ENCODE peak calls at places on chromosomes 2 and 18, in nine cellular contexts. P is H7, A is psoas muscle, O is mucosa of descending colon, Q is fibroblast of the aortic adventitia, V is NT2/D1, F is neuronal stem cell, J is colonic mucosa, T is tibial nerve. C is an unnamed sample.

GRCh38 chr2:24231461-24231881 is 56.6 kb downstream of the FAM228A start:
- DNase-seq in F (no peak), T (no peak), O (no peak), V (no peak), Q (peak), P (no peak), J (no peak), A (no peak), C (no peak)

GRCh38 chr2:212832211-212833195 is 293.9 kb upstream of the ERBB4 start:
- DNase-seq in T (no peak), O (no peak), P (peak), J (no peak), A (peak), F (no peak), V (no peak), Q (no peak), C (no peak)

GRCh38 chr2:72924353-72925240 is 7.3 kb downstream of the EMX1 start:
- DNase-seq in J (no peak), V (no peak), O (no peak), Q (no peak), A (no peak), P (peak), T (no peak), F (no peak), C (peak)

GRCh38 chr18:56635007-56635406 is 3.4 kb downstream of the TXNL1 start:
- DNase-seq in Q (no peak), P (no peak), O (no peak), F (no peak), A (no peak), V (no peak), J (no peak), T (no peak), C (no peak)

GRCh38 chr2:43998263-43998662 is 2.5 kb upstream of the LRPPRC start:
- DNase-seq in T (no peak), F (no peak), Q (no peak), P (no peak), V (no peak), J (no peak), O (no peak), A (no peak), C (no peak)

GRCh38 chr2:18311413-18311812 is 249.0 kb downstream of the RDH14 start:
- DNase-seq in A (no peak), Q (peak), J (no peak), O (no peak), V (no peak), F (no peak), T (no peak), P (no peak), C (no peak)

GRCh38 chr2:191001032-191001431 is 12.9 kb downstream of the STAT1 start:
- DNase-seq in O (no peak), F (no peak), Q (no peak), P (no peak), A (no peak), J (no peak), T (no peak), V (no peak), C (no peak)

GRCh38 chr2:70715161-70715985 is 52.6 kb downstream of the ADD2 start:
- DNase-seq in A (no peak), P (no peak), O (no peak), Q (no peak), T (no peak), F (no peak), J (no peak), V (no peak), C (no peak)

GRCh38 chr18:58862851-58863538 is 1.7 kb upstream of the ZNF532 start:
- DNase-seq in A (peak), J (peak), P (peak), F (no peak), T (no peak), O (peak), V (no peak), Q (peak), C (no peak)

GRCh38 chr2:239574054-239574433 is 173.2 kb upstream of the HDAC4 start:
- DNase-seq in O (no peak), Q (no peak), V (no peak), A (peak), J (no peak), F (no peak), P (no peak), T (no peak), C (no peak)

GRCh38 chr2:42127425-42128424 is 41.4 kb upstream of the EML4 start:
- DNase-seq in V (no peak), F (no peak), T (no peak), J (no peak), A (no peak), O (no peak), P (no peak), Q (no peak), C (peak)

GRCh38 chr2:108701208-108701607 is 18.1 kb upstream of the RANBP2 start:
- DNase-seq in O (no peak), V (no peak), F (no peak), T (no peak), A (no peak), P (no peak), J (no peak), Q (no peak), C (no peak)

GRCh38 chr2:226835420-226835795 is 446 bp upstream of the RHBDD1 start:
- DNase-seq in Q (no peak), F (no peak), V (no peak), T (peak), P (peak), A (no peak), O (no peak), J (no peak), C (no peak)

GRCh38 chr2:208437755-208438154 is 31.2 kb downstream of the PTH2R start:
- DNase-seq in J (no peak), F (no peak), T (no peak), P (no peak), Q (no peak), V (no peak), A (no peak), O (no peak), C (no peak)

GRCh38 chr2:207046642-207047213 is 107.4 kb downstream of the CPO start:
- DNase-seq in P (no peak), O (no peak), Q (peak), T (peak), A (no peak), F (no peak), V (no peak), J (no peak), C (peak)

GRCh38 chr2:72427022-72427861 is 279.6 kb upstream of the CYP26B1 start:
- DNase-seq in O (no peak), F (no peak), Q (no peak), J (no peak), T (no peak), P (peak), V (no peak), A (no peak), C (no peak)

GRCh38 chr2:238026953-238027505 is 33.8 kb upstream of the SCLY start:
- DNase-seq in Q (no peak), J (no peak), P (no peak), A (no peak), V (no peak), F (no peak), O (no peak), T (no peak), C (no peak)

GRCh38 chr2:53519925-53520629 is 247.5 kb upstream of the CHAC2 start:
- DNase-seq in T (no peak), P (no peak), V (no peak), Q (no peak), O (no peak), F (no peak), J (no peak), A (no peak), C (no peak)

GRCh38 chr2:200637886-200638285 is 52.1 kb downstream of the AOX1 start:
- DNase-seq in O (no peak), F (no peak), Q (no peak), J (no peak), V (no peak), T (no peak), P (no peak), A (no peak), C (no peak)

GRCh38 chr18:21777814-21778213 is 37.2 kb downstream of the MIB1 start:
- DNase-seq in O (no peak), F (no peak), T (no peak), P (no peak), Q (no peak), V (no peak), A (no peak), J (no peak), C (peak)

GRCh38 chr2:26588576-26588975 is 52.6 kb downstream of the CIB4 start:
- DNase-seq in A (peak), V (no peak), P (no peak), T (no peak), J (no peak), F (no peak), O (no peak), Q (no peak), C (no peak)

GRCh38 chr2:55883339-55883738 is 40.2 kb downstream of the EFEMP1 start:
- DNase-seq in Q (peak), A (no peak), J (no peak), T (no peak), O (no peak), V (no peak), F (no peak), P (no peak), C (no peak)

GRCh38 chr18:79863946-79864725 is 66.4 kb downstream of the KCNG2 start:
- DNase-seq in Q (no peak), J (peak), F (no peak), O (no peak), P (peak), V (no peak), T (no peak), A (no peak), C (no peak)

GRCh38 chr18:13547347-13547746 is 179.0 kb downstream of the FAM210A start:
- DNase-seq in F (no peak), P (no peak), J (no peak), Q (no peak), T (no peak), A (no peak), V (no peak), O (no peak), C (no peak)

GRCh38 chr18:62334110-62334509 is 9.0 kb downstream of the TNFRSF11A start:
- DNase-seq in P (no peak), V (no peak), F (no peak), O (no peak), T (no peak), J (peak), Q (peak), A (no peak), C (no peak)

DNA sequence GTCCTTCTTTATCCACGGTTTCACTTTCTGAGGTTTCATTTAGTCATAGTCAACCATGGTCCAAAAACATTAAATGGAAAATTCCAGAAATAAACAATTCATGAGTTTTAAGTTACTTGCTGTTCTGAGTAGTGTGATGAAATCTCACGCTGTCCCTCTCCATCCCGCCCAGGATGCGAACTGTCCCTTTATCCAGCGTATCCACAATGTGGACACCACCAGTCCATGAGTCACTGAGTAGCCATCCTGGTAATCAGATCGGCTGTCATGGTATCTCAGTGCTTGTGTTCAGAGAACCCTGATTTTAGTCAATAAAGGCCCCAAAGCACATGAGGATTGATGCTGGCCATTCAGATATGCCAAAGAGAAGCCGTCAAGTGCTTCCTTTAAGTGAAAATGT is 3.7 kb downstream of the SP140L start:
- DNase-seq in F (no peak), T (no peak), V (no peak), P (no peak), O (no peak), A (no peak), J (no peak), Q (no peak), C (no peak)
- H3K4me3 ChIP-seq in F (no peak), T (no peak), V (no peak), P (no peak), O (no peak), A (no peak), J (no peak), Q (no peak), C (no peak)

DNA sequence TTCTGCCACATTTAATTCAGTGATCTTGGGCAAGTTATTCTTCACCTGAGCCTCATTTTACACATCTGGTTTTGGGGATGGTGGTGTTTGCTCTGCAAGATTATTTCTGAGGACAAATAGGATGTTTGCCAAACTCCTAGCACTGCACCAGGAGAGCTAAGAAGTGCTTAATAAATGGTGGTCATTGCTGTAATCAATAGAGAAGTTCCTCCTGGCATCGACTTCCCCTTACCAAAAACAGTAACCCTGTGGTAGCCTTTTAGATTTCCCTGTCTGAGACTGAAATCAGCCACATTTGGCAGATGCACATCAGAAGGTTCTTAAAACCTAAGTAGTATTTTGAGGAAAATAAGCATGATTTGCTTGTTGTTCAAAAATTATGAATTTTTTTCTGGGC is 2.3 kb downstream of the B3GNT2 start:
- DNase-seq in Q (no peak), V (no peak), A (no peak), P (no peak), O (no peak), F (no peak), J (no peak), T (no peak), C (peak)
- H3K4me3 ChIP-seq in Q (peak), V (peak), A (peak), P (peak), O (no peak), F (no peak), J (peak), T (peak), C (peak)

GRCh38 chr2:120134263-120134662 is 88.9 kb downstream of the TMEM185B start:
- DNase-seq in V (peak), Q (peak), F (no peak), P (peak), J (no peak), T (no peak), O (no peak), A (no peak), C (no peak)

GRCh38 chr2:120132691-120133090 is 90.5 kb downstream of the TMEM185B start:
- DNase-seq in F (no peak), P (no peak), Q (no peak), A (no peak), T (no peak), J (no peak), V (no peak), O (no peak), C (no peak)

GRCh38 chr2:120133572-120134244 is 89.5 kb downstream of the TMEM185B start:
- DNase-seq in V (no peak), J (no peak), T (no peak), O (no peak), A (no peak), Q (peak), P (no peak), F (no peak), C (no peak)

GRCh38 chr2:120132190-120132589 is 91.0 kb downstream of the TMEM185B start:
- DNase-seq in J (no peak), Q (peak), A (no peak), O (no peak), P (no peak), V (no peak), T (no peak), F (no peak), C (no peak)
- H3K4me3 ChIP-seq in J (no peak), Q (no peak), A (no peak), O (no peak), P (no peak), V (no peak), T (no peak), F (no peak), C (no peak)

DNA sequence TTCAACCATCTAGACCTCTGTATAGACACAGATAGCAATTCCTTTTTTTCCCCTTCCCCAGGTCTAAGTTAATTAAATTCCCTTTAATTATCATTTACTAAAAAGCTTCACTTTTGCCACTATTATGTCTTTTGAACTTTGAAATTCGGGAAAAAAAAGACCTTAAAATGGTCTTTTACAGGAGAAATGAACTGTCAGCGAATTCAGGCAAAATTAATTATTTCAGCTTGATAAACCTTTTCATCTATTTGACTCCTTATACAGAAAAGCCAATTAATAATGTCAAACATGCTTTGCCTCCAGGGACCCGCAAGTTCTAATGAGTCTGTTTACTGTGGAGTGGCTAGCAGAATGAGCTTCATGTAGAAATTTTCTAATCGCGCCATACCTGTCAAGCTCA is 287.6 kb downstream of the INSIG2 start:
- DNase-seq in A (no peak), Q (no peak), O (no peak), V (no peak), P (no peak), J (no peak), F (no peak), T (no peak), C (no peak)
- H3K4me3 ChIP-seq in A (no peak), Q (no peak), O (no peak), V (no peak), P (no peak), J (no peak), F (no peak), T (no peak), C (no peak)

GRCh38 chr2:219500135-219500534 is 1.4 kb downstream of the GMPPA start:
- DNase-seq in V (no peak), T (no peak), Q (peak), J (no peak), A (no peak), F (no peak), P (peak), O (no peak), C (no peak)
- H3K4me3 ChIP-seq in V (no peak), T (no peak), Q (peak), J (no peak), A (no peak), F (no peak), P (no peak), O (no peak), C (no peak)

DNA sequence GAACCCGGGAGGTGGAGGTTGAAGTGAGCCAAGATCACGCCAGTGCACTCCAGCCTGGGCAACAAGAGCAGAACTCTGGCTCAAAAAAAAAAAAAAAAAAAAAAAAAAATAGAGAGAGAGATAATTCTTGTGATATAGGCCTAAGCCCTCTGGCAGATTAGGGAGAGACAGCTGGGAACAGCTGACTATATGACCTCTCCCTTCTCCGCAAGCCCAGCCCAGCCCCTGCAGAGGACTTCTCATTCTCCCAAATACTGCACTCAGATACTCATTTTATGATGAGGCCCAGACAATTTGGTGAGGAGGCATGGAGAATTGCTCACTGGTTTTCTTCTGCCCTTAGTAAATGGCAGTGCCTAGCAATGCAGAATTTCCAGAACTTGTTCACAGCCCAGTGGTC is 262.0 kb downstream of the HAUS1 start:
- DNase-seq in J (no peak), F (no peak), O (no peak), A (no peak), Q (no peak), T (no peak), P (no peak), V (no peak), C (no peak)
- H3K4me3 ChIP-seq in J (no peak), F (no peak), O (no peak), A (no peak), Q (no peak), T (no peak), P (no peak), V (no peak), C (no peak)

DNA sequence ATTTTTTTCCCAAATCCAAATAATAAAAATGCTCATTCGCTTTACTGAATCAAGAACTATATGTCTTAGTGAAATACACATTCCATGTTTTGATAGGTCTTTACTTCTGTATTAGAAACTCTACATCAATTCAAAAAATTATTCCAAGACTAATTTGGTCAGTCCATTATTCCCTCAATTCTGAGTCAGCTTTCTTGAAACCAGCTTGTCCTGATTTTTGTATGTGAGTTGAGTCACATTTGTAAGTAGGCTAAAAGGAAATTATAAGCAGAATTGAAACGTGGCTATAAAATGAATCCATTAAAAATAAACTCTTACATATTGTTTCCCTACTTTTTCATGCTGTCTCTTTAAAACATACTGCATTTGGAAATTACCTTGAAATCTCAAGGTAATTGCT is 113.0 kb downstream of the DNER start:
- DNase-seq in V (no peak), A (no peak), F (no peak), P (no peak), T (no peak), Q (no peak), J (no peak), O (no peak), C (no peak)
- H3K4me3 ChIP-seq in V (no peak), A (no peak), F (no peak), P (no peak), T (no peak), Q (no peak), J (no peak), O (no peak), C (no peak)

DNA sequence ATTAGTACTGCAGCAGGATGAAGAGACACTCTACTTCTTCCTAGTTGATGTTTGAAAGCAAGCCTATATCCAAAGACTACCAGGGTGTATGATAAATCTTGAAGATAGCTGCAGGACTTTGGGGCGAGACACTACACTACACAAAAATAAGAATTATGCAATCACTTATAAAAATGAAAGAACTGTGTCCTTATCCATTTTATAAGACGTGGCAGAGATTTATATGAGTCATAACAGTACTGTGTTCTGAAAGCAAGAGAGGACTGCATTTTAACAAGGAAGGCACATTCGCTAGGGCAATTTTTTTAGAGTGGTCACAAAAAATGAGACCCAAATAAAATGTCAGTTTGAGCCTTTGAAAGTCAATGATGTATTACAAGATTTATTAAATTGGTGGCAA is 617.0 kb upstream of the LINC00305 start:
- DNase-seq in T (no peak), A (no peak), V (no peak), F (no peak), Q (no peak), O (no peak), J (no peak), P (no peak), C (no peak)
- H3K4me3 ChIP-seq in T (no peak), A (no peak), V (no peak), F (no peak), Q (no peak), O (no peak), J (no peak), P (no peak), C (no peak)